ENCODE peak calls at places on chromosome X, in six cellular contexts. Y, C, A, S, Z and P are unnamed samples.

GRCh38 chrX:147894332-147894870 is 17.3 kb upstream of the FMR1 start:
- DNase-seq in S (no peak), A (no peak), Z (no peak), C (no peak), Y (no peak), P (no peak)

GRCh38 chrX:72110051-72110926 is 21.4 kb downstream of the RTL5 start:
- DNase-seq in A (no peak), Y (no peak), S (no peak), C (no peak), Z (no peak), P (peak)

GRCh38 chrX:15815779-15816452 is 25.6 kb downstream of the ZRSR2 start:
- DNase-seq in C (peak), Y (peak), Z (peak), S (peak), A (peak), P (peak)

GRCh38 chrX:53494427-53494826 is 60.3 kb upstream of the HSD17B10 start:
- DNase-seq in A (no peak), Y (no peak), Z (no peak), S (no peak), C (no peak), P (peak)

GRCh38 chrX:46739736-46740135 is 19.2 kb downstream of the SLC9A7 start:
- DNase-seq in S (no peak), Y (peak), C (no peak), Z (no peak), A (no peak), P (no peak)

GRCh38 chrX:115650916-115651315 is 89.9 kb downstream of the PLS3 start:
- DNase-seq in Z (peak), C (peak), Y (peak), S (peak), A (peak), P (peak)

GRCh38 chrX:140762061-140762460 is 52.5 kb downstream of the LINC00632 start:
- DNase-seq in A (peak), S (no peak), Z (peak), Y (peak), C (peak), P (peak)

GRCh38 chrX:46317158-46317557 is 228.1 kb downstream of the ZNF674 start:
- DNase-seq in S (no peak), Z (no peak), C (peak), A (peak), Y (no peak), P (no peak)

GRCh38 chrX:151710457-151710856 is 5.4 kb upstream of the FATE1 start:
- DNase-seq in C (no peak), Y (no peak), S (no peak), Z (no peak), A (no peak), P (no peak)

GRCh38 chrX:48520976-48521352 is 644 bp upstream of the EBP start:
- DNase-seq in Y (no peak), S (no peak), A (no peak), Z (peak), C (no peak), P (peak)

GRCh38 chrX:20311505-20311904 is 44.8 kb upstream of the RPS6KA3 start:
- DNase-seq in Y (no peak), Z (no peak), A (no peak), S (no peak), C (no peak), P (no peak)

GRCh38 chrX:54238588-54238987 is 55.5 kb upstream of the FAM120C start:
- DNase-seq in Y (no peak), A (no peak), C (no peak), S (no peak), Z (no peak), P (no peak)

GRCh38 chrX:31266172-31267076 is 194.6 kb upstream of the FTHL17 start:
- DNase-seq in C (no peak), A (peak), Y (peak), S (no peak), Z (peak), P (no peak)

GRCh38 chrX:48071064-48071985 is at the start of gene ZNF630:
- DNase-seq in A (peak), Y (no peak), C (peak), Z (peak), S (peak), P (no peak)

GRCh38 chrX:13903405-13903804 is 86.5 kb upstream of the GPM6B start:
- DNase-seq in S (no peak), Y (no peak), Z (no peak), A (no peak), C (no peak), P (no peak)

GRCh38 chrX:291411-291901 is 10.3 kb downstream of the PLCXD1 start:
- DNase-seq in Z (no peak), A (no peak), C (no peak), Y (no peak), S (no peak), P (no peak)

GRCh38 chrX:66028936-66029335 is 10.9 kb downstream of the VSIG4 start:
- DNase-seq in S (no peak), A (no peak), Y (no peak), Z (no peak), C (no peak), P (no peak)

GRCh38 chrX:14964500-14964899 is 91.3 kb downstream of the MOSPD2 start:
- DNase-seq in A (peak), C (peak), Z (no peak), S (no peak), Y (no peak), P (no peak)

GRCh38 chrX:71994601-71995000 is 84.0 kb downstream of the NHSL2 start:
- DNase-seq in Z (no peak), S (no peak), Y (no peak), C (no peak), A (no peak), P (no peak)

GRCh38 chrX:133726211-133726630 is 259.2 kb downstream of the GPC3 start:
- DNase-seq in A (peak), S (no peak), Z (no peak), Y (peak), C (peak), P (no peak)

GRCh38 chrX:39936886-39937770 is 160.6 kb downstream of the BCOR start:
- DNase-seq in S (peak), Y (no peak), A (no peak), C (no peak), Z (peak), P (peak)
- TF ChIP-seq MYC in S (no peak), Y (no peak), A (no peak), C (no peak), Z (no peak), P (no peak)

DNA sequence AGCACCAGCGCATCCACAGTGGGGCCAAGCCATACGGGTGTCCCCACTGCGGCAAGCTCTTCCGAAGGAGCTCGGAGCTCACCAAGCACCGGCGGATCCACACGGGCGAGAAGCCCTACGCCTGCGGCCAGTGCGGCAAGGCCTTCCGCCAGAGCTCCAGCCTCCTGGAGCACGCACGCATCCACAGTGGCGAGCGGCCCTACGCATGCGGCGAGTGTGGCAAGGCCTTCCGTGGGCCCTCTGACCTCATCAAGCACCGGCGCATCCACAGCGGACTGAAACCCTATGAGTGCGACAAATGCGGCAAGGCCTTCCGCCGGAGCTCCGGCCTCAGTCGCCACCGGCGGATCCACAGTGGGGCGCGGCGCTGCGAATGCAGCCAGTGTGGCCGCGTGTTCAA is 13.6 kb downstream of the ZNF275 start:
- DNase-seq in Y (no peak), C (no peak), S (no peak), Z (no peak), A (no peak), P (no peak)
- TF ChIP-seq CTCF in Y (no peak), C (no peak), S (no peak), Z (no peak), A (no peak), P (no peak)

GRCh38 chrX:17024896-17025295 is 78.4 kb downstream of the REPS2 start:
- DNase-seq in S (no peak), Y (peak), A (no peak), Z (no peak), C (no peak), P (peak)

GRCh38 chrX:17020371-17020770 is 73.9 kb downstream of the REPS2 start:
- DNase-seq in Y (no peak), Z (no peak), A (no peak), C (no peak), S (no peak), P (no peak)

GRCh38 chrX:17023670-17024069 is 77.2 kb downstream of the REPS2 start:
- DNase-seq in Z (no peak), C (no peak), A (no peak), S (no peak), Y (no peak), P (no peak)

GRCh38 chrX:17022205-17022604 is 75.7 kb downstream of the REPS2 start:
- DNase-seq in S (no peak), Y (no peak), C (no peak), A (no peak), Z (no peak), P (no peak)

GRCh38 chrX:17020828-17021821 is 74.7 kb downstream of the REPS2 start:
- DNase-seq in Y (no peak), S (peak), C (no peak), Z (no peak), A (no peak), P (no peak)
- TF ChIP-seq MYC in Y (no peak), S (no peak), C (no peak), Z (no peak), A (no peak), P (no peak)

DNA sequence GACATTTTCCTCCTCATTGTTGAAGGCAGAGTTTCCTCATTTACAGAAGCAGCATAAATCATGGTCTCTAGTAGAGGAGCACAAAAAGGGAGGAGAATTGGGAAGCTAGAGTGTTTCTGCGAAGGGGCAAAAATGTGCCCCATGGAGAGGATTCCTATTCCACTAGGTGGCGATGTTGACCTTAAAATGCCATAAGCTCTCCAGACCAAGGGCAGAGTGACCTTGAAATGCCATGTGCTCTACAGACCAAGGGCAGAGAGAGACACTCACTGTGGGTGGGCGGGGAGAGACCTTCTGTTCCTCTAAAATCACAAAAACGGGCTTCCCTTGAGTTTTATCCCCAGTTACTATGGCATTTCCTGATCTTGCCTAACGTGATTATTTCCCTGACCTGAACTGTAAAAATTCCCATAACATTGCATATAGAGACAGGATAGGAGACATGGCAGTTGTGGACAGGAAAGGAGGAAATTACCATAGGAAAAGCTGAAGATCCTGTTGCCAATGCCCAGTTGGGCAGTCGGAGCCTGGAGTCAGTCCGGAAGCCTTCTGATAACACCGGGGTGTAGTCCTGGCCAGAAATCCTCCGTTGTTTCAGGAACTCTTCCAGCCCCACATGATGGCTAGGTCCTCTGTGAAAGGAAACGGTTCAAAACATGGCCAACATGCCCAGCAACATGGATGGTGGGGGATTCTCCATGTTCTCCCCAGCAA is 567.7 kb downstream of the MAGEB5 start:
- DNase-seq in C (peak), Y (peak), Z (peak), A (peak), S (no peak), P (peak)
- TF ChIP-seq CTCF in C (peak), Y (peak), Z (peak), A (peak), S (peak), P (peak)

DNA sequence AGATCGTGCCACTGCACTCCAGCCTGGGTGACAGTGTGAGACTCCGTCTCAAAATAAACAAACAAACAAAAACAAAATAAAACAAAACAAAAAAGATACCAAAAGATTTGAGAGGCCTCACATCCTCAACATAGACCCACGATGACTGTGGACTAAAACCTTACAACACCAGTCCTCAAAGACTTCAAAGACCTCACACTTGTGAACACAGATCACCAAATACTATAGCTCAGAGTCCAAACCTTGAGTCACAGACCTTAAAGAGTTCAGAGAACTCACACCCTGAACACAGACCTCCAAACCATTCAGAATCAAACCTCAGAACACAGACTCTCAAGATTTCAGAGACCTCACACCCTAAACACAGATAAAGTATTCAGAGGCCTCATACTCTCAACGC is 12.7 kb upstream of the PAGE4 start:
- DNase-seq in Z (no peak), C (no peak), A (no peak), Y (peak), S (no peak), P (no peak)
- TF ChIP-seq MYC in Z (no peak), C (no peak), A (no peak), Y (no peak), S (no peak), P (no peak)

DNA sequence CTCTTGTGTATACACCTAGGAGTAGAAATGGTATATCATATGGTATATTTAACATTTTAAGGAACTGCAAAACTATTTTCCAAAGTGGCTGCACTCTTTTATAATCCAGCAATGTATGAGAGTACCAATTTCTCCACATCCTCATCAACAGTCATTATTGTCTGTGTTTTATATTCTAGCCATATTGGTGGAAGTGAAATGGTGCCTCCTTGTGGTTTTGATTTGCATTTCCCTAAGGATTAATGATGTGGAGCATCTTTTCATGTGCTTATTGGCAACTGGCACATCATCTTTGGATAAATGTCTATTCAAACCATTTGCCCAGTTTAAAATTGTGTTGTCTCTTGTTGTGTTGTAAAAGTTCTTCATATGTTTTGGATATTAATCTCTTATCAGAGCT is 9.6 kb downstream of the BMP15 start:
- DNase-seq in A (peak), Y (peak), S (no peak), Z (no peak), C (peak), P (no peak)
- TF ChIP-seq CTCF in A (no peak), Y (peak), S (no peak), Z (peak), C (peak), P (no peak)

GRCh38 chrX:101108293-101108692 is 10.3 kb downstream of the CENPI start:
- DNase-seq in S (no peak), Z (no peak), C (no peak), A (no peak), Y (no peak), P (no peak)
- TF ChIP-seq MYC in S (no peak), Z (no peak), C (no peak), A (no peak), Y (no peak), P (no peak)

DNA sequence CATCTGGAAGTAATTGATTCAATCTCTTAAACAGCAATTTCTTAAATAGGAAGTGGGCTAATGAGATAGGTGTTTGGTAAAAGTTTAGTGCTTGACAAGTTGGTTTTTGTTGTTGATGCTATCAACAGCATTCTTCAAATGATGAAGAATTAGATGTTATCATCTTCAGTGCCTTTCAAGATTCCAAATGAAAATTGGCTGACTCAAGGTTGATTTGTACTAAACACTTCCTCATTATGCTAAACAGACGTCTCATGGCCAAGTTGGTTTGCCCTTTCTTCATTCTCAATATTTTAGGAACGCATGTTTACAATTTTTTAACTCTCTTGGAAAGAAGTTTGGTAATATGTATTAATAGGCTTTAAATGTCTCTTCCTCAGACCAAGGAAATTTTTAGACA is 86.0 kb downstream of the MID1IP1 start:
- DNase-seq in C (no peak), S (no peak), Z (no peak), Y (no peak), A (no peak), P (no peak)
- TF ChIP-seq CTCF in C (no peak), S (no peak), Z (no peak), Y (no peak), A (no peak), P (no peak)